ENCODE peak calls at places on chromosome 22, in eight cellular contexts. T is tibial nerve, I is transverse colon, V is A549, N is K562, J is suprapubic skin, B is stomach, S is esophagus muscularis mucosa. A is an unnamed sample. For H3K4me1, the result is how much of the 10 kb centered on the place peaks cover.

GRCh38 chr22:25759825-25760231 is 17.8 kb downstream of the MYO18B start:
- DNase-seq in T (no peak), I (no peak), V (peak), N (peak), J (no peak), B (no peak), S (no peak), A (no peak)

GRCh38 chr22:28541137-28541536 is 138.5 kb downstream of the TTC28 start:
- DNase-seq in T (no peak), I (no peak), V (no peak), N (no peak), J (no peak), B (no peak), S (no peak), A (no peak)

GRCh38 chr22:17770180-17771077 is 3.8 kb downstream of the BID start:
- DNase-seq in T (no peak), I (no peak), V (no peak), N (no peak), J (no peak), B (no peak), S (no peak), A (no peak)

GRCh38 chr22:48803993-48804810 is 1023.5 kb downstream of the BRD1 start:
- DNase-seq in T (no peak), I (no peak), V (no peak), N (no peak), J (no peak), B (no peak), S (no peak), A (no peak)

GRCh38 chr22:37154925-37155712 is 5.4 kb upstream of the IL2RB start:
- DNase-seq in T (no peak), I (no peak), V (no peak), N (no peak), J (no peak), B (no peak), S (no peak), A (no peak)

GRCh38 chr22:39175127-39176066 is 22.9 kb upstream of the CBX7 start:
- DNase-seq in T (no peak), I (no peak), V (no peak), N (no peak), J (no peak), B (no peak), S (no peak), A (peak)

GRCh38 chr22:42754658-42755057 is 34.0 kb upstream of the A4GALT start:
- DNase-seq in T (no peak), I (no peak), V (no peak), N (peak), J (no peak), B (peak), S (no peak), A (no peak)

GRCh38 chr22:26904483-26904882 is 247.1 kb downstream of the MIAT start:
- DNase-seq in T (no peak), I (no peak), V (no peak), N (no peak), J (no peak), B (no peak), S (no peak), A (no peak)

GRCh38 chr22:36419177-36419911 is 31.6 kb upstream of the MYH9 start:
- DNase-seq in T (peak), I (peak), V (no peak), N (peak), J (no peak), B (no peak), S (no peak), A (peak)

GRCh38 chr22:23228503-23228902 is 48.2 kb downstream of the BCR start:
- DNase-seq in T (no peak), I (no peak), V (no peak), N (no peak), J (no peak), B (no peak), S (no peak), A (no peak)

GRCh38 chr22:39029227-39029626 is 8.3 kb downstream of the APOBEC3D start:
- DNase-seq in T (no peak), I (no peak), V (no peak), N (no peak), J (no peak), B (no peak), S (no peak), A (no peak)

GRCh38 chr22:19568337-19569311 is 44.4 kb upstream of the CLDN5 start:
- DNase-seq in T (no peak), I (no peak), V (no peak), N (peak), J (no peak), B (no peak), S (no peak), A (no peak)

GRCh38 chr22:46673677-46674236 is 53.6 kb downstream of the GRAMD4 start:
- DNase-seq in T (no peak), I (no peak), V (no peak), N (no peak), J (no peak), B (no peak), S (no peak), A (no peak)

GRCh38 chr22:20758688-20759087 is 15.2 kb upstream of the SERPIND1 start:
- DNase-seq in T (no peak), I (no peak), V (no peak), N (no peak), J (no peak), B (no peak), S (no peak), A (no peak)

GRCh38 chr22:22913989-22914388 is 26.4 kb downstream of the IGLL5 start:
- DNase-seq in T (no peak), I (no peak), V (no peak), N (no peak), J (no peak), B (no peak), S (no peak), A (no peak)

DNA sequence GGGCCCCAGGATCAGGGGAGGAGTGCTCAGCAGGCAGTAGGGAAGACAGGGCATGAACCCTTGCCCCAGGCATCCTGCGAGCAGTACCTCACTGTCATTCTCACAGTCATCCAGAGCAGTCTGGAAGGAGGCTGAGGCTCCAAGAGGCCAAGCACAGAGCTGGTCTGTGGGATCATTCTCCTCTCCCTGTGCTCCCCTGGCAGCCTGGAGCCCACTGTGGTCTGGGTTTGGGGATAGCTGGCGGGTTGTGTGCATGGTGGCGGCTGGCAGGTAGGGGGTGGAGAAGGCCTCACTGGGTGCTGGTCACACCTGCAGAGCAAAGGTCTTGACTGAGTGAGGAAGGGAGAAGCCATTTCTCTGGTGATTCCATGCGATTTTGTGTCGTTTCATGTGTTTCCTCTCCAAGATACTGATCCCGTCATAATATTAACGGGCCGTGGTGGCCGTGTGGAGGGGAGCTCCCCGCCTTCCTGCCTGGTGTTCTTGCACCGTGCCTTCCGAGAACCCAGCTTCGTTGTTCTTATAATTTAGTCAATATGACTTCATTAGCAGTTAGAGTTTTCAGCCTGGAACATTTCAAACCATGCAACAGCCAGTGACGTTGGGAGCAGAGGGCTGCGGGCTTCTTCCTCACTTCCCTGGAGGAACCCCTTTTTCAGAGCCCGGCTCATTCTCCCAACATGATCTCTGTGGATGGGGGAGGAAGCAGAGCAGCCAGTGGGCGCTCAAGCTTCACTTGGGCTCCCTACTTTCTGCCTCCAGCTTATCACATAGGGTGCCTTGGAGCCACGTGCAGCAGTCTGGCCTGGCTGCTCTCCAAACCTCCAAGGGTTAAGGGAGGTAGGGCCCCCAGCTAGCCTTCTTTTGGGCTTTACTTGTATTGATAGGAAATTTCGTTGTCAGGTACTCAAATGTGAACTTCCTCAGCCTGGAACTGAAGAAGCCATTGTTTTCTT is 20.8 kb upstream of the ADORA2A start:
- DNase-seq in T (no peak), I (no peak), V (no peak), N (peak), J (no peak), B (no peak), S (no peak), A (no peak)
- H3K4me1 ChIP-seq in T (under half), I (under half), V (under half), N (under half), J (under half), B (half or more), S (under half), A (under half)

GRCh38 chr22:50072714-50073538 is 12.3 kb downstream of the MLC1 start:
- DNase-seq in T (no peak), I (no peak), V (no peak), N (no peak), J (no peak), B (no peak), S (no peak), A (no peak)
- TF ChIP-seq EP300 in T (no peak), I (no peak), V (no peak), N (no peak), J (no peak), B (no peak), S (no peak), A (no peak)

DNA sequence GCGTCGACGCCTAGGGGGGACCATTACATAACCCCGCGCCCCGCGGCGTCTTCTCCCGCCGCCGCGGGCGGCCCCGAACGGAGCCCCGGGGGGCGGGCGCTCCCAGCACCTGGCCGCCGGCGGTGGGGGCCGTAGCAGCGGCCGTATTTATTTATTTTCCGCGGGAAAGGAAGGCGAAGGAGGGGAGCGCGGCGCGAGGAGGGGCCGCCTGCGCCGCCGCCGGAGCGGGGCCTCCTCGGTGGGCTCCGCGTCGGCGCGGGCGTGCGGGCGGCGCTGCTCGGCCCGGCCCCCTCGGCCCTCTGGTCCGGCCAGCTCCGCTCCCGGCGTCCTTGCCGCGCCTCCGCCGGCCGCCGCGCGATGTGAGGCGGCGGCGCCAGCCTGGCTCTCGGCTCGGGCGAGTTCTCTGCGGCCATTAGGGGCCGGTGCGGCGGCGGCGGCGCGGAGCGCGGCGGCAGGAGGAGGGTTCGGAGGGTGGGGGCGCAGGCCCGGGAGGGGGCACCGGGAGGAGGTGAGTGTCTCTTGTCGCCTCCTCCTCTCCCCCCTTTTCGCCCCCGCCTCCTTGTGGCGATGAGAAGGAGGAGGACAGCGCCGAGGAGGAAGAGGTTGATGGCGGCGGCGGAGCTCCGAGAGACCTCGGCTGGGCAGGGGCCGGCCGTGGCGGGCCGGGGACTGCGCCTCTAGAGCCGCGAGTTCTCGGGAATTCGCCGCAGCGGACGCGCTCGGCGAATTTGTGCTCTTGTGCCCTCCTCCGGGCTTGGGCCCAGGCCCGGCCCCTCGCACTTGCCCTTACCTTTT is at the start of gene EP300:
- DNase-seq in T (peak), I (peak), V (peak), N (peak), J (peak), B (peak), S (peak), A (peak)
- TF ChIP-seq POLR2A in T (peak), I (peak), V (no peak), N (peak), J (peak), B (no peak), S (peak), A (peak)

GRCh38 chr22:31441652-31442051 is 42.2 kb downstream of the DRG1 start:
- DNase-seq in T (no peak), I (no peak), V (no peak), N (no peak), J (no peak), B (no peak), S (no peak), A (no peak)

GRCh38 chr22:31431950-31432349 is 32.5 kb downstream of the DRG1 start:
- DNase-seq in T (no peak), I (no peak), V (no peak), N (no peak), J (no peak), B (no peak), S (no peak), A (peak)

GRCh38 chr22:31440681-31441080 is 41.3 kb downstream of the DRG1 start:
- DNase-seq in T (no peak), I (no peak), V (no peak), N (no peak), J (no peak), B (no peak), S (no peak), A (no peak)

GRCh38 chr22:31439805-31440204 is 40.4 kb downstream of the DRG1 start:
- DNase-seq in T (no peak), I (no peak), V (no peak), N (no peak), J (no peak), B (no peak), S (no peak), A (peak)

GRCh38 chr22:31436132-31436531 is 36.7 kb downstream of the DRG1 start:
- DNase-seq in T (no peak), I (no peak), V (no peak), N (no peak), J (no peak), B (no peak), S (no peak), A (no peak)
- H3K4me1 ChIP-seq in T (under half), I (under half), V (under half), N (under half), J (under half), B (under half), S (under half), A (under half)

GRCh38 chr22:44624689-44625420 is 77.1 kb upstream of the PRR5 start:
- DNase-seq in T (no peak), I (no peak), V (no peak), N (no peak), J (no peak), B (no peak), S (no peak), A (peak)
- TF ChIP-seq EP300 in T (no peak), I (no peak), V (no peak), N (no peak), J (no peak), B (no peak), S (no peak), A (no peak)

GRCh38 chr22:31103899-31104694 is 3.3 kb downstream of the SELENOM start:
- DNase-seq in T (no peak), I (no peak), V (no peak), N (no peak), J (no peak), B (no peak), S (no peak), A (peak)

GRCh38 chr22:31103111-31103510 is 4.3 kb downstream of the SELENOM start:
- DNase-seq in T (no peak), I (no peak), V (no peak), N (no peak), J (no peak), B (no peak), S (no peak), A (no peak)

GRCh38 chr22:31100762-31101525 is 6.4 kb downstream of the SELENOM start:
- DNase-seq in T (no peak), I (no peak), V (no peak), N (no peak), J (no peak), B (no peak), S (no peak), A (no peak)

GRCh38 chr22:31104869-31105268 is 2.5 kb downstream of the SELENOM start:
- DNase-seq in T (no peak), I (no peak), V (no peak), N (no peak), J (no peak), B (no peak), S (no peak), A (peak)

DNA sequence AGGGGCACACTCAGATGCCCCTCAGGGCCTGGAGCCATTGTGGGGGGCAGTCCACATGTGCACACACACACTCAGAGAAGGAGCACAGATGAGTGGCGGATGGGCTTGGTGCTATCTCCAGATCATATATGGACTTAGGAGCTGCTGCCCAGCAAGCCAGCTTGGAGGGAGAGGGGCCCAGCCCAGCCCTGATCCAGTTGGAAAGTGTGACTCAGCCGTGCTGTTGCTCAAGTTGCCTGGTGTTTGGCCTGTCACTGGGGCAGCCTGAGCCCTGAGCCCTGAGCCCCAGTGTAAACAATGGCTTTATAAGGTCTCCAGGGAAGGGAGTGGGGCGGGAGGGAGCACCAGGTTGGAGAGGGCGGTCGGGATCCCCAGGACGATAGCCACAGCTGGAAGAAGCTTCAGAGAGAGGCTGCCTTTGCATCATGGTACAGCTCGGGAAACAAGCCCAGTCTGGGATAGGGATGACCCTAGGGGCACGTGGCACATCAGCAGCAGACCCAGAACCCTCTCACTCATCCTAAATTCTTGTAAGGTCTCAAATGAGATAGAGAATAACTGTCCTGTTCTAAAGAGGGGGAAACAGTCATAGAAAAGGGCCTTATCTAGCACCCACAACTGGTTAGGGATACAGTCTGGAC is 4.8 kb downstream of the SELENOM start:
- DNase-seq in T (peak), I (peak), V (no peak), N (no peak), J (peak), B (peak), S (peak), A (peak)
- TF ChIP-seq POLR2A in T (no peak), I (peak), V (no peak), N (no peak), J (no peak), B (no peak), S (peak), A (no peak)

A was measured in ovary.